ENCODE peak calls at places on chromosome 2, in seven cellular contexts. Z is thoracic aorta; I is fibroblast of the aortic adventitia; D is esophagus squamous epithelium; J is activated CD4-positive, alpha-beta memory T cell treated with anti-CD3 and anti-CD28 coated beads for 36 hours; X is PC-9; A is HEK293T. B is an unnamed sample.

GRCh38 chr2:217903859-217904613 is 98.8 kb downstream of the TNS1 start:
- DNase-seq in X (no peak), Z (no peak), D (no peak), J (no peak), I (peak; percentile 62), A (no peak), B (no peak)

GRCh38 chr2:27256855-27257454 is 5.9 kb downstream of the SLC30A3 start:
- DNase-seq in J (no peak), I (no peak), Z (no peak), X (no peak), D (no peak), A (no peak), B (no peak)

GRCh38 chr2:224892574-224893204 is 149.6 kb downstream of the DOCK10 start:
- DNase-seq in Z (no peak), I (no peak), J (no peak), A (no peak), X (no peak), D (no peak), B (no peak)

GRCh38 chr2:43458002-43458628 is 137.7 kb downstream of the THADA start:
- DNase-seq in D (no peak), I (peak; percentile 77), J (no peak), Z (no peak), A (no peak), X (peak; percentile 93), B (no peak)

GRCh38 chr2:85751627-85752026 is 2.2 kb upstream of the ATOH8 start:
- DNase-seq in I (no peak), X (no peak), Z (no peak), D (no peak), A (no peak), J (no peak), B (no peak)

GRCh38 chr2:23367760-23368159 is 17.2 kb upstream of the KLHL29 start:
- DNase-seq in D (no peak), I (peak; percentile 28), Z (no peak), A (no peak), X (no peak), J (no peak), B (no peak)

GRCh38 chr2:233329489-233330135 is 22.0 kb downstream of the SAG start:
- DNase-seq in A (no peak), X (no peak), D (no peak), J (no peak), I (peak; percentile 34), Z (no peak), B (no peak)

GRCh38 chr2:147133273-147133901 is 711.4 kb upstream of the ACVR2A start:
- DNase-seq in Z (no peak), A (no peak), I (peak; percentile 51), D (no peak), J (no peak), X (peak; percentile 49), B (no peak)

GRCh38 chr2:191566347-191566746 is 111.6 kb upstream of the NABP1 start:
- DNase-seq in A (peak; percentile 71), I (peak; percentile 72), Z (no peak), X (peak; percentile 48), J (peak; percentile 75), D (no peak), B (no peak)

GRCh38 chr2:239487272-239487671 is 86.5 kb upstream of the HDAC4 start:
- DNase-seq in J (no peak), Z (no peak), D (no peak), A (no peak), X (no peak), I (no peak), B (no peak)

GRCh38 chr2:26243643-26244478 is 571 bp downstream of the HADHA start:
- DNase-seq in I (peak; percentile 50), X (no peak), Z (no peak), D (no peak), A (peak; percentile 16), J (no peak), B (no peak)

GRCh38 chr2:28591711-28592365 is 96.0 kb downstream of the PLB1 start:
- DNase-seq in A (no peak), Z (no peak), X (no peak), I (no peak), D (no peak), J (no peak), B (no peak)

GRCh38 chr2:94762600-94762999 is 108.6 kb upstream of the TEKT4 start:
- DNase-seq in A (peak; percentile 9), X (peak; percentile 49), I (no peak), D (no peak), Z (no peak), J (no peak), B (no peak)

GRCh38 chr2:85066874-85067351 is 66.3 kb upstream of the TCF7L1 start:
- DNase-seq in J (peak; percentile 66), Z (peak; percentile 58), I (peak; percentile 90), A (peak; percentile 83), D (no peak), X (peak; percentile 50), B (no peak)

GRCh38 chr2:43024515-43024962 is 201.9 kb downstream of the ZFP36L2 start:
- DNase-seq in Z (peak; percentile 33), X (no peak), I (peak; percentile 57), D (no peak), J (peak; percentile 49), A (peak; percentile 76), B (no peak)

GRCh38 chr2:217367464-217367863 is 507.6 kb upstream of the TNP1 start:
- DNase-seq in X (peak; percentile 90), D (no peak), J (no peak), A (no peak), Z (no peak), I (no peak), B (no peak)

GRCh38 chr2:201235865-201236811 is 24.2 kb upstream of the CASP8 start:
- DNase-seq in I (peak; percentile 97), A (peak; percentile 48), J (peak; percentile 56), X (peak; percentile 60), Z (peak; percentile 30), D (peak; percentile 2), B (no peak)

GRCh38 chr2:15941970-15942710 is 1.8 kb downstream of the MYCN start:
- DNase-seq in D (no peak), Z (no peak), I (no peak), J (peak; percentile 18), A (peak; percentile 37), X (no peak), B (no peak)

GRCh38 chr2:157786663-157787363 is 89.3 kb downstream of the ACVR1 start:
- DNase-seq in I (peak; percentile 32), A (no peak), X (no peak), J (no peak), D (no peak), Z (no peak), B (no peak)

GRCh38 chr2:239772721-239773120 is 252.4 kb downstream of the NDUFA10 start:
- DNase-seq in X (no peak), D (no peak), I (no peak), J (no peak), Z (no peak), A (no peak), B (no peak)

GRCh38 chr2:165871025-165871424 is 77.0 kb upstream of the GALNT3 start:
- DNase-seq in I (no peak), D (no peak), A (no peak), J (no peak), Z (no peak), X (no peak), B (no peak)

GRCh38 chr2:636649-637405 is 40.4 kb downstream of the TMEM18 start:
- DNase-seq in A (peak; percentile 73), I (peak; percentile 69), Z (no peak), D (no peak), J (peak; percentile 62), X (peak; percentile 43), B (no peak)

GRCh38 chr2:206378835-206379234 is 64.5 kb upstream of the ADAM23 start:
- DNase-seq in X (no peak), Z (no peak), I (no peak), D (no peak), A (no peak), J (no peak), B (no peak)

GRCh38 chr2:118047273-118047898 is 33.5 kb upstream of the CCDC93 start:
- DNase-seq in A (no peak), J (no peak), X (peak; percentile 78), D (no peak), I (peak; percentile 64), Z (no peak), B (no peak)

GRCh38 chr2:99975386-99975785 is 167.0 kb downstream of the AFF3 start:
- DNase-seq in A (no peak), D (no peak), J (no peak), I (peak; percentile 53), Z (no peak), X (no peak), B (no peak)

GRCh38 chr2:191376981-191377629 is 131.9 kb downstream of the MYO1B start:
- DNase-seq in I (peak; percentile 94), J (peak; percentile 53), A (peak; percentile 60), X (peak; percentile 79), D (no peak), Z (peak; percentile 70), B (no peak)

GRCh38 chr2:19027621-19028020 is 330.8 kb downstream of the OSR1 start:
- DNase-seq in Z (no peak), D (no peak), X (no peak), A (no peak), I (no peak), J (no peak), B (no peak)

GRCh38 chr2:44779793-44780192 is 161.7 kb upstream of the SIX3 start:
- DNase-seq in A (no peak), I (no peak), J (no peak), D (no peak), Z (no peak), X (no peak), B (no peak)

GRCh38 chr2:84856785-84857184 is 24.1 kb downstream of the TRABD2A start:
- DNase-seq in Z (no peak), J (peak; percentile 66), A (no peak), I (no peak), D (no peak), X (no peak), B (no peak)

GRCh38 chr2:218834685-218835084 is 3.1 kb upstream of the PRKAG3 start:
- DNase-seq in D (no peak), I (no peak), A (no peak), J (no peak), Z (no peak), X (peak; percentile 93), B (no peak)

GRCh38 chr2:15316370-15316814 is 244.7 kb downstream of the NBAS start:
- DNase-seq in D (no peak), Z (no peak), X (no peak), J (peak; percentile 46), I (no peak), A (no peak), B (no peak)

GRCh38 chr2:96578731-96579130 is 42.2 kb downstream of the ARID5A start:
- DNase-seq in Z (no peak), J (no peak), X (no peak), A (no peak), I (peak; percentile 54), D (no peak), B (no peak)

GRCh38 chr2:105325389-105325963 is 4.1 kb downstream of the TGFBRAP1 start:
- DNase-seq in D (no peak), Z (no peak), X (no peak), J (no peak), A (no peak), I (no peak), B (no peak)

GRCh38 chr2:197677483-197677882 is 2.1 kb upstream of the RFTN2 start:
- DNase-seq in J (no peak), X (no peak), D (no peak), Z (no peak), A (no peak), I (no peak), B (no peak)

GRCh38 chr2:235990344-235990743 is 177.8 kb downstream of the GBX2 start:
- DNase-seq in Z (no peak), A (no peak), I (no peak), X (no peak), J (no peak), D (no peak), B (no peak)